ENCODE peak calls at places on chromosomes 13 and 19, in nine cellular contexts. W is mammary epithelial cell, N is BE2C, X is cardiac muscle cell, J is SK-N-SH, U is left ventricle myocardium inferior, O is PC-3, T is tibial nerve, V is AG04450. M is an unnamed sample. For H3K27me3, the result is how much of the 10 kb centered on the place peaks cover.

GRCh38 chr13:24671367-24672117 is 8.7 kb upstream of the ATP12A start:
- DNase-seq in X (peak), N (peak), V (peak), W (peak), U (no peak), T (peak), O (peak), J (peak), M (peak)

GRCh38 chr13:96503481-96503880 is 413.6 kb downstream of the HS6ST3 start:
- DNase-seq in U (no peak), T (no peak), W (no peak), X (peak), V (no peak), O (no peak), N (no peak), J (no peak), M (no peak)

GRCh38 chr19:28727133-28727834 is 485.7 kb downstream of the UQCRFS1 start:
- DNase-seq in O (no peak), J (peak), N (no peak), V (no peak), X (peak), U (no peak), W (no peak), T (no peak), M (no peak)

GRCh38 chr19:13207237-13208130 is 57.3 kb downstream of the IER2 start:
- DNase-seq in J (no peak), V (no peak), T (no peak), N (no peak), O (no peak), U (peak), W (no peak), X (no peak), M (no peak)

GRCh38 chr19:17687141-17687856 is 855 bp downstream of the UNC13A start:
- DNase-seq in X (no peak), O (no peak), N (no peak), U (no peak), V (no peak), T (no peak), J (peak), W (no peak), M (no peak)

GRCh38 chr13:72620874-72621273 is 106.6 kb downstream of the MZT1 start:
- DNase-seq in X (no peak), V (no peak), U (no peak), O (no peak), J (no peak), T (no peak), N (no peak), W (no peak), M (no peak)

GRCh38 chr19:55304279-55304978 is 20.6 kb downstream of the BRSK1 start:
- DNase-seq in V (no peak), U (no peak), X (peak), W (peak), N (peak), O (peak), J (peak), T (peak), M (no peak)

GRCh38 chr13:59088716-59089115 is 1075.0 kb downstream of the DIAPH3 start:
- DNase-seq in W (no peak), T (no peak), V (no peak), X (no peak), O (peak), N (no peak), J (no peak), U (no peak), M (no peak)

GRCh38 chr13:94154362-94154761 is 325.1 kb downstream of the DCT start:
- DNase-seq in O (peak), T (peak), W (peak), X (no peak), U (no peak), V (no peak), J (no peak), N (no peak), M (peak)

GRCh38 chr19:43759515-43759914 is 4.8 kb upstream of the SMG9 start:
- DNase-seq in W (peak), O (peak), T (no peak), V (no peak), N (no peak), X (no peak), U (no peak), J (no peak), M (no peak)

GRCh38 chr13:40672310-40673060 is 6.0 kb upstream of the FOXO1 start:
- DNase-seq in O (peak), V (peak), W (peak), T (no peak), J (peak), U (no peak), N (peak), X (no peak), M (peak)

GRCh38 chr19:49362048-49362925 is at the start of gene TEAD2:
- DNase-seq in N (peak), J (peak), W (peak), T (peak), O (peak), V (no peak), U (peak), X (peak), M (no peak)

GRCh38 chr13:29521336-29521735 is 74.2 kb downstream of the SLC7A1 start:
- DNase-seq in U (no peak), N (no peak), T (no peak), J (no peak), O (no peak), W (no peak), V (no peak), X (no peak), M (no peak)

GRCh38 chr13:29520671-29521070 is 74.8 kb downstream of the SLC7A1 start:
- DNase-seq in W (no peak), V (peak), X (no peak), U (no peak), N (no peak), O (peak), T (no peak), J (no peak), M (peak)

GRCh38 chr13:29516880-29517279 is 78.6 kb downstream of the SLC7A1 start:
- DNase-seq in T (no peak), O (no peak), X (no peak), V (no peak), N (no peak), U (no peak), J (no peak), W (no peak), M (no peak)

GRCh38 chr13:29522044-29522685 is 73.3 kb downstream of the SLC7A1 start:
- DNase-seq in T (peak), V (no peak), U (no peak), W (no peak), J (no peak), X (no peak), N (peak), O (no peak), M (peak)

GRCh38 chr13:29519921-29520320 is 75.6 kb downstream of the SLC7A1 start:
- DNase-seq in T (no peak), V (no peak), O (no peak), N (no peak), W (no peak), U (no peak), J (no peak), X (no peak), M (no peak)
- H3K4me3 ChIP-seq in T (no peak), V (no peak), O (no peak), N (no peak), W (no peak), U (no peak), J (no peak), X (no peak), M (no peak)

GRCh38 chr13:105982219-105982618 is 553.2 kb downstream of the EFNB2 start:
- DNase-seq in X (peak), O (no peak), W (no peak), T (no peak), V (no peak), U (no peak), N (no peak), J (no peak), M (no peak)

GRCh38 chr13:105979131-105979530 is 556.3 kb downstream of the EFNB2 start:
- DNase-seq in U (no peak), X (no peak), O (peak), V (no peak), J (no peak), T (no peak), N (no peak), W (peak), M (no peak)

GRCh38 chr13:105984236-105984635 is 551.2 kb downstream of the EFNB2 start:
- DNase-seq in N (no peak), O (peak), W (peak), X (no peak), U (no peak), T (no peak), V (no peak), J (no peak), M (no peak)

GRCh38 chr13:105974380-105974779 is 561.1 kb downstream of the EFNB2 start:
- DNase-seq in J (no peak), O (no peak), V (no peak), X (no peak), W (no peak), U (no peak), N (no peak), T (no peak), M (no peak)

DNA sequence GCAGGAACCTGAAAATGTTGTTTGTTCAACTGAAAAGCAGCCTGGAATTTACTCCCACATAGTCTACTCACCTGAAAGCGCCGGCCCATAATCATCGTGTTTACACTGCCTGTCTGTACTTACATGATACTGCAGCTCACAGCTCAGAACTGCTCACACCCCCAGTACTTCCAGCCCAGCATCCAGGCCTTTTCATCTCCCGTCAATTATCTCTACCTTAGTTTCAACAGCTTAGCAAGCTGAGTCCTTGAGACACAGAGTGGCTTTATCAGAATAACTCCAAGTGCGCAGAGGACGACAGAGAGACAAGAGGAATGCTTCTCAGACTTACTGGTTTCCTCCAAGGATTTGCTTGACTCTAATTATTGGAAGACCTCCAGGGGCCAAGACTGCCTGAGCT is 555.9 kb downstream of the EFNB2 start:
- DNase-seq in U (no peak), X (peak), N (no peak), T (no peak), J (no peak), O (peak), W (peak), V (no peak), M (no peak)
- TF ChIP-seq CTCF in U (no peak), X (no peak), N (no peak), T (no peak), J (no peak), O (no peak), W (no peak), V (no peak), M (no peak)

GRCh38 chr19:47531640-47532387 is 17.0 kb upstream of the NAPA start:
- DNase-seq in N (no peak), V (no peak), X (no peak), T (no peak), J (no peak), W (no peak), U (no peak), O (no peak), M (no peak)
- H3K27me3 ChIP-seq in N (under half), V (under half), X (under half), T (under half), J (under half), W (under half), U (under half), O (under half), M (under half)

GRCh38 chr13:46295531-46296464 is 84.1 kb downstream of the LRRC63 start:
- DNase-seq in V (peak), U (no peak), N (no peak), W (peak), X (no peak), J (no peak), O (peak), T (peak), M (peak)
- H3K4me3 ChIP-seq in V (no peak), U (no peak), N (no peak), W (no peak), X (no peak), J (no peak), O (no peak), T (no peak), M (no peak)

GRCh38 chr19:805600-806550 is 8.6 kb downstream of the PTBP1 start:
- DNase-seq in W (no peak), U (no peak), X (no peak), N (peak), V (no peak), O (no peak), T (no peak), J (peak), M (no peak)
- TF ChIP-seq CTCF in W (no peak), U (no peak), X (no peak), N (no peak), V (no peak), O (no peak), T (no peak), J (no peak), M (no peak)